ENCODE peak calls at places on chromosomes 5 and 9, in ten cellular contexts. G is kidney, W is neuronal stem cell, Z is small intestine, M is PC-3, V is IMR-90, K is coronary artery, H is H7, L is OCI-LY7, X is aorta. F is an unnamed sample.
A peak's percentile ranks its signal among the peaks of the same experiment; 100 is the strongest.

GRCh38 chr5:15577132-15577531 is 77.2 kb downstream of the FBXL7 start:
- DNase-seq in W (no peak), M (no peak), Z (no peak), L (no peak), H (no peak), G (no peak), V (no peak), X (no peak), K (no peak), F (no peak)

GRCh38 chr5:607541-608285 is 4.4 kb upstream of the CEP72 start:
- DNase-seq in H (no peak), V (no peak), Z (peak; percentile 24), K (peak; percentile 35), M (no peak), G (no peak), W (no peak), X (no peak), L (peak; percentile 67), F (no peak)

GRCh38 chr9:83509372-83509771 is 28.8 kb downstream of the FRMD3 start:
- DNase-seq in V (no peak), G (no peak), Z (no peak), W (no peak), K (no peak), X (no peak), L (no peak), H (no peak), M (no peak), F (peak; percentile 33)

GRCh38 chr5:88646866-88647265 is 236.1 kb downstream of the MEF2C start:
- DNase-seq in W (no peak), M (no peak), K (no peak), V (no peak), H (no peak), G (no peak), L (no peak), X (no peak), Z (no peak), F (no peak)

GRCh38 chr5:77852514-77853352 is 76.6 kb upstream of the TBCA start:
- DNase-seq in H (peak; percentile 92), Z (no peak), W (peak; percentile 50), G (peak; percentile 86), V (peak; percentile 78), M (no peak), X (peak; percentile 67), K (no peak), L (no peak), F (no peak)

GRCh38 chr9:99573883-99574282 is 247.8 kb upstream of the NR4A3 start:
- DNase-seq in X (no peak), H (no peak), W (no peak), G (no peak), V (no peak), L (no peak), K (no peak), Z (no peak), M (no peak), F (no peak)

GRCh38 chr5:150068071-150068470 is 18.3 kb downstream of the CSF1R start:
- DNase-seq in L (no peak), K (no peak), Z (no peak), X (no peak), V (no peak), H (no peak), M (no peak), W (no peak), G (no peak), F (no peak)

GRCh38 chr9:72012642-72013041 is 47.8 kb downstream of the C9orf57 start:
- DNase-seq in H (no peak), V (no peak), K (no peak), G (no peak), L (no peak), X (no peak), M (no peak), W (no peak), Z (peak; percentile 93), F (no peak)

GRCh38 chr9:91151014-91151740 is 210.5 kb downstream of the AUH start:
- DNase-seq in X (no peak), L (no peak), G (no peak), Z (peak; percentile 80), M (no peak), V (peak; percentile 81), W (no peak), K (no peak), H (no peak), F (peak; percentile 99)

GRCh38 chr9:18720691-18721090 is 246.7 kb downstream of the ADAMTSL1 start:
- DNase-seq in H (no peak), W (no peak), X (no peak), K (no peak), Z (no peak), G (no peak), M (peak; percentile 19), V (peak; percentile 28), L (no peak), F (peak; percentile 61)

GRCh38 chr9:112380771-112381181 is 868 bp downstream of the HSDL2 start:
- DNase-seq in M (peak; percentile 14), L (peak; percentile 35), X (no peak), H (peak; percentile 8), G (no peak), K (no peak), W (no peak), Z (peak; percentile 29), V (peak; percentile 29), F (no peak)

DNA sequence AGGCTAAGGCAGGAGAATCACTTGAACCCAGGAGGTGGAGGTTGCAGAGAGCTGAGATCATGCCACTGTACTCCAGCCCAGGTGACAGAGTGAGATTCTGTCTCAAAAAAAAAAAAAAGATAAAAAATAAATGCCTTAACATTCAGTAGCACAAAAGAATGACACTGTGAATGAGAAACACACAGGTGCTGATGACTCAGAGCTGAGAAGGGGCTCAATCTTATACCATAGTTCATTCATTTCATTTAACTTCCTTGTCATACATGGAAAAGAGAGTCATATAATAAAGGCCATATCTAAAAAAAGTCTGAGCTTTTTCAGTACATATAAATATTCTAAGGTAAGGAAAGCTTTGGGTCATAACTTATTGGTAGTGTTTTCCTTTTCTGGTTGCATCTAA is 40.6 kb downstream of the WWC1 start:
- DNase-seq in V (no peak), G (no peak), X (no peak), M (peak; percentile 56), H (no peak), L (no peak), K (no peak), Z (no peak), W (no peak), F (no peak)
- H3K4me3 ChIP-seq in V (no peak overlapping the region), G (no peak overlapping the region), X (no peak overlapping the region), M (no peak overlapping the region), H (no peak overlapping the region), L (no peak overlapping the region), K (no peak overlapping the region), Z (no peak overlapping the region), W (no peak overlapping the region), F (no peak overlapping the region)

GRCh38 chr9:77516781-77517180 is 131.3 kb downstream of the GNA14 start:
- DNase-seq in G (no peak), M (no peak), L (no peak), V (no peak), X (no peak), Z (no peak), H (no peak), W (no peak), K (no peak), F (no peak)

GRCh38 chr9:77514886-77515711 is 133.0 kb downstream of the GNA14 start:
- DNase-seq in K (no peak), Z (no peak), H (no peak), V (no peak), X (peak; percentile 58), W (no peak), L (no peak), G (no peak), M (peak; percentile 75), F (peak; percentile 79)

GRCh38 chr9:77513457-77513856 is 134.7 kb downstream of the GNA14 start:
- DNase-seq in V (no peak), G (no peak), K (no peak), X (no peak), W (no peak), H (no peak), M (no peak), Z (no peak), L (no peak), F (no peak)

GRCh38 chr9:77511525-77511924 is 136.6 kb downstream of the GNA14 start:
- DNase-seq in W (no peak), G (no peak), Z (no peak), M (no peak), H (no peak), K (no peak), V (no peak), X (no peak), L (no peak), F (no peak)

DNA sequence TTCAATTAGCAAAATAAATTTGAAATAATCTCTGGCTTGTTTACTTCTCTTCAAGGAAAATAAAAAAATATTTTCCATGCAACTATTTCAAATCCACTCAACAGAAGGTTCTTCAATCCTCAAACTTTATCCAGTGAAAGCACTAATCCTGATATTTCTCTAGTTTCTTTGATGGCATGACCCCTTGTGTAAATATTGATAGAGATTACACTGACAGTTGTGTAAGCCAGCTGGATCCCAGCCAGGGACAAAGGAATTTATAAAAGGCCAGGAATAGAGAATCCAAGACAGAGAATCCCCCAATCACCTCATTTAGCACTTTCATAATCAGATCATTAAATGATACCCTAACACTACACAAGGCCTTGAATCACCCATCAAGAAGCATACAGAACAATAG is 135.2 kb downstream of the GNA14 start:
- DNase-seq in L (no peak), G (no peak), Z (no peak), H (no peak), K (no peak), X (no peak), V (no peak), M (peak; percentile 52), W (no peak), F (no peak)
- H3K4me3 ChIP-seq in L (no peak overlapping the region), G (no peak overlapping the region), Z (no peak overlapping the region), H (no peak overlapping the region), K (no peak overlapping the region), X (no peak overlapping the region), V (no peak overlapping the region), M (no peak overlapping the region), W (no peak overlapping the region), F (no peak overlapping the region)

GRCh38 chr5:101626572-101626971 is 669.5 kb downstream of the SLCO4C1 start:
- DNase-seq in Z (no peak), K (no peak), L (no peak), W (peak; percentile 14), X (no peak), H (peak; percentile 8), M (no peak), G (no peak), V (no peak), F (no peak)
- H3K4me3 ChIP-seq in Z (no peak overlapping the region), K (no peak overlapping the region), L (no peak overlapping the region), W (no peak overlapping the region), X (no peak overlapping the region), H (no peak overlapping the region), M (no peak overlapping the region), G (no peak overlapping the region), V (no peak overlapping the region), F (no peak overlapping the region)

DNA sequence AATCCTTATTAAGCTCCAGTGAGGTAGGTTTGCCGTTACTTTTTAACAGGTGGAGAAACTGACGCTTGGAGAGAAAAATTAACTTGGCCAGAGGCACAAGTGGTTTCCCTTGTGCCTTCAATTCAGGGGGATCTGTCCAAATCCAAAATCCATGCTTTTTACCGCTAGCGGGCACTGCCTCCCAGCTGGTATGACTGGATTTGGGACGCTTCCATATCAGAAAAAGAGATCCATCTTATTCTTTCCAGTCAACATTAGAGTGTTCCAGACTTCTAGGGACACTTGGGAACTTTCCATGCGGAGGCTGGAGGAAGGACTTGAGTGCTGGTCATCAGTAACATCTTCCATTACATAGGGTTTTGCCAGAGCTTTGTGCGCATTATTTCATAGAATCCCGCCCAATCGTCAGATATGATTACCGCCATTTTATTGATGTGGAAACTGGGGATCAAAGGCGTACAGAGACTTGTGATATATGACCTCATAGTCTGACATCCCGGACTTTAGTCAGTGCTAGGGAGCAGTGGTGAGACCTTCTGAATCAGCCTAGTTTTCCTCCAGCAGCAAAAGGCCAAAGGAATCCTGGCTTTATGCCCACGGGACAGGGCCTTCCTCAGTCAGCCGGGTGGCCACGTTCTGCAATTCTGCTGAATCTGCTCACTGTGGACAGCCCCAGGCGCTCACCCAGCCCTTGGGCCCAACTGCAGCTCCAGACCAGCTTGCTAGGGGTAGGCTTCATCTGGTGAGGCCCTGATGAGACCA is 1.1 kb upstream of the GNPDA1 start:
- DNase-seq in M (peak; percentile 49), H (no peak), X (peak; percentile 85), Z (peak; percentile 96), W (no peak), L (no peak), K (no peak), G (peak; percentile 83), V (peak; percentile 57), F (peak; percentile 23)
- H3K4me3 ChIP-seq in M (no peak overlapping the region), H (no peak overlapping the region), X (no peak overlapping the region), Z (no peak overlapping the region), W (no peak overlapping the region), L (peak overlapping the region; percentile 87), K (no peak overlapping the region), G (no peak overlapping the region), V (no peak overlapping the region), F (no peak overlapping the region)

F was measured in AG09309.